ENCODE peak calls at places on chromosomes 11 and 22, in six cellular contexts. M is tibial artery; O is activated T-cell treated with anti-CD3 and anti-CD28 coated beads, Interleukin-2, amount 50 U/mL, for 24 hours; X is HCT116; S is GM19239; H is effector memory CD8-positive, alpha-beta T cell. I is an unnamed sample.

GRCh38 chr22:30205281-30206115 is 41.1 kb downstream of the LIF start:
- DNase-seq in M (peak), O (peak), X (no peak), S (no peak), H (no peak), I (no peak)

GRCh38 chr11:117618956-117619355 is 178.1 kb downstream of the DSCAML1 start:
- DNase-seq in M (no peak), O (no peak), X (no peak), S (no peak), H (no peak), I (no peak)

GRCh38 chr11:63839508-63840355 is 822 bp downstream of the MARK2 start:
- DNase-seq in M (no peak), O (peak), X (no peak), S (no peak), H (no peak), I (no peak)

GRCh38 chr11:112219476-112220232 is 6.6 kb upstream of the PTS start:
- DNase-seq in M (no peak), O (peak), X (peak), S (peak), H (peak), I (peak)

GRCh38 chr22:31958625-31959239 is 14.4 kb downstream of the YWHAH start:
- DNase-seq in M (no peak), O (no peak), X (no peak), S (no peak), H (peak), I (no peak)

GRCh38 chr22:46262449-46263207 is 515 bp downstream of the PKDREJ start:
- DNase-seq in M (peak), O (peak), X (no peak), S (no peak), H (peak), I (no peak)

GRCh38 chr22:19098157-19098556 is 24.1 kb downstream of the DGCR2 start:
- DNase-seq in M (no peak), O (no peak), X (no peak), S (no peak), H (no peak), I (no peak)

GRCh38 chr22:45776313-45776585 is 104.6 kb downstream of the ATXN10 start:
- DNase-seq in M (no peak), O (no peak), X (no peak), S (no peak), H (no peak), I (no peak)

GRCh38 chr11:65204143-65204542 is 22.4 kb downstream of the CAPN1 start:
- DNase-seq in M (no peak), O (peak), X (no peak), S (no peak), H (no peak), I (no peak)

I was measured in COR-L47.